ENCODE peak calls at places on chromosomes 3 and 15, in nine cellular contexts. X is OCI-LY7, K is lung, D is AG04450, J is heart right ventricle, N is right lobe of liver, L is neural progenitor cell, O is ovary, Q is psoas muscle. Z is an unnamed sample.

GRCh38 chr3:44862221-44862637 is 517 bp downstream of the TMEM42 start:
- DNase-seq in X (peak; percentile 22), K (no peak), D (no peak), J (no peak), N (no peak), L (no peak), O (no peak), Q (no peak), Z (no peak)

GRCh38 chr3:112351036-112351435 is 18.1 kb downstream of the CD200 start:
- DNase-seq in X (no peak), K (no peak), D (no peak), J (no peak), N (no peak), L (peak; percentile 52), O (no peak), Q (no peak), Z (no peak)

GRCh38 chr3:184582998-184583344 is 21.4 kb downstream of the EPHB3 start:
- DNase-seq in X (no peak), K (no peak), D (no peak), J (no peak), N (no peak), L (peak; percentile 59), O (no peak), Q (no peak), Z (no peak)

GRCh38 chr15:70074380-70074779 is 23.3 kb downstream of the TLE3 start:
- DNase-seq in X (no peak), K (no peak), D (no peak), J (no peak), N (no peak), L (no peak), O (no peak), Q (no peak), Z (no peak)

GRCh38 chr3:157248590-157249425 is 88.9 kb upstream of the CCNL1 start:
- DNase-seq in X (no peak), K (no peak), D (peak; percentile 65), J (peak; percentile 25), N (no peak), L (peak; percentile 17), O (no peak), Q (no peak), Z (no peak)

GRCh38 chr3:50395070-50395860 is 35.9 kb upstream of the TMEM115 start:
- DNase-seq in X (no peak), K (no peak), D (no peak), J (no peak), N (no peak), L (no peak), O (no peak), Q (no peak), Z (no peak)

GRCh38 chr3:48410205-48411040 is 19.5 kb downstream of the PLXNB1 start:
- DNase-seq in X (no peak), K (no peak), D (no peak), J (no peak), N (no peak), L (no peak), O (peak; percentile 24), Q (peak; percentile 12), Z (peak; percentile 30)

GRCh38 chr15:39756806-39757522 is 25.7 kb downstream of the FSIP1 start:
- DNase-seq in X (peak; percentile 69), K (no peak), D (peak; percentile 43), J (no peak), N (no peak), L (peak; percentile 85), O (no peak), Q (no peak), Z (no peak)

GRCh38 chr3:161305095-161305991 is 66.0 kb downstream of the SPTSSB start:
- DNase-seq in X (peak; percentile 25), K (no peak), D (peak; percentile 1), J (no peak), N (no peak), L (peak; percentile 9), O (no peak), Q (no peak), Z (no peak)
- TF ChIP-seq CTCF in X (peak; percentile 88), K (peak; percentile 6), D (peak; percentile 82), J (peak; percentile 33), N (peak; percentile 58), L (peak; percentile 66), O (no peak), Q (peak; percentile 45), Z (peak; percentile 33)

GRCh38 chr3:36909181-36909580 is 35.7 kb downstream of the TRANK1 start:
- DNase-seq in X (no peak), K (no peak), D (no peak), J (no peak), N (no peak), L (no peak), O (no peak), Q (no peak), Z (no peak)
- H3K27ac ChIP-seq in X (peak overlapping the region; percentile 99), K (no peak overlapping the region), D (no peak overlapping the region), J (no peak overlapping the region), N (peak overlapping the region; percentile 88), L (no peak overlapping the region), O (no peak overlapping the region), Q (no peak overlapping the region), Z (no peak overlapping the region)

GRCh38 chr15:51022206-51022605 is 72.5 kb downstream of the TNFAIP8L3 start:
- DNase-seq in X (no peak), K (no peak), D (no peak), J (no peak), N (no peak), L (no peak), O (no peak), Q (no peak), Z (no peak)
- TF ChIP-seq CTCF in X (no peak), K (no peak), D (no peak), J (no peak), N (no peak), L (no peak), O (no peak), Q (no peak), Z (no peak)

GRCh38 chr15:83446904-83447708 is at the start of gene SH3GL3:
- DNase-seq in X (no peak), K (peak; percentile 84), D (no peak), J (peak; percentile 77), N (peak; percentile 69), L (peak; percentile 93), O (peak; percentile 76), Q (peak; percentile 79), Z (peak; percentile 94)
- H3K27ac ChIP-seq in X (no peak within 1 kb of the TSS), K (no peak within 1 kb of the TSS), D (no peak within 1 kb of the TSS), J (no peak within 1 kb of the TSS), N (no peak within 1 kb of the TSS), L (no peak within 1 kb of the TSS), O (no peak within 1 kb of the TSS), Q (no peak within 1 kb of the TSS), Z (peak within 1 kb of the TSS; percentile 94)

GRCh38 chr15:99105516-99106341 is 849 bp downstream of the SYNM start:
- DNase-seq in X (peak; percentile 17), K (no peak), D (no peak), J (peak; percentile 69), N (no peak), L (peak; percentile 89), O (peak; percentile 65), Q (peak; percentile 67), Z (no peak)
- TF ChIP-seq CTCF in X (no peak), K (no peak), D (no peak), J (no peak), N (no peak), L (no peak), O (no peak), Q (no peak), Z (no peak)

Z was measured in dorsolateral prefrontal cortex.